ENCODE peak calls at places on chromosomes 16 and 17, in six cellular contexts. One of them, this sample, is unnamed.

GRCh38 chr16:68715471-68715870 is 21.6 kb upstream of the CDH1 start:
- DNase-seq in AG10803: no peak
- DNase-seq in kidney: no peak
- DNase-seq in WERI-Rb-1: no peak
- DNase-seq in fibroblast of pulmonary artery: no peak
- DNase-seq in neuronal stem cell: no peak
- DNase-seq in this sample: no peak

GRCh38 chr17:1576500-1576899 is 13.9 kb upstream of the PITPNA start:
- DNase-seq in AG10803: no peak
- DNase-seq in kidney: no peak
- DNase-seq in WERI-Rb-1: no peak
- DNase-seq in fibroblast of pulmonary artery: no peak
- DNase-seq in neuronal stem cell: no peak
- DNase-seq in this sample: no peak

GRCh38 chr16:22322741-22323140 is 25.5 kb downstream of the POLR3E start:
- DNase-seq in AG10803: no peak
- DNase-seq in kidney: no peak
- DNase-seq in WERI-Rb-1: no peak
- DNase-seq in fibroblast of pulmonary artery: no peak
- DNase-seq in neuronal stem cell: no peak
- DNase-seq in this sample: no peak

GRCh38 chr17:12686486-12686885 is 20.8 kb downstream of the MYOCD start:
- DNase-seq in AG10803: no peak
- DNase-seq in kidney: no peak
- DNase-seq in WERI-Rb-1: no peak
- DNase-seq in fibroblast of pulmonary artery: no peak
- DNase-seq in neuronal stem cell: no peak
- DNase-seq in this sample: no peak

GRCh38 chr16:69823831-69824563 is 61.9 kb downstream of the WWP2 start:
- DNase-seq in AG10803: no peak
- DNase-seq in kidney: no peak
- DNase-seq in WERI-Rb-1: no peak
- DNase-seq in fibroblast of pulmonary artery: peak
- DNase-seq in neuronal stem cell: no peak
- DNase-seq in this sample: no peak

GRCh38 chr16:19842758-19843157 is 41.9 kb downstream of the GPRC5B start:
- DNase-seq in AG10803: no peak
- DNase-seq in kidney: no peak
- DNase-seq in WERI-Rb-1: peak
- DNase-seq in fibroblast of pulmonary artery: no peak
- DNase-seq in neuronal stem cell: no peak
- DNase-seq in this sample: no peak

GRCh38 chr17:75277664-75278071 is 6.6 kb upstream of the MIF4GD start:
- DNase-seq in AG10803: peak
- DNase-seq in kidney: no peak
- DNase-seq in WERI-Rb-1: no peak
- DNase-seq in fibroblast of pulmonary artery: no peak
- DNase-seq in neuronal stem cell: no peak
- DNase-seq in this sample: peak

GRCh38 chr16:85415196-85415988 is 197.7 kb upstream of the GSE1 start:
- DNase-seq in AG10803: no peak
- DNase-seq in kidney: peak
- DNase-seq in WERI-Rb-1: peak
- DNase-seq in fibroblast of pulmonary artery: no peak
- DNase-seq in neuronal stem cell: no peak
- DNase-seq in this sample: no peak

GRCh38 chr16:29802416-29802935 is 3.9 kb upstream of the MAZ start:
- DNase-seq in AG10803: no peak
- DNase-seq in kidney: peak
- DNase-seq in WERI-Rb-1: no peak
- DNase-seq in fibroblast of pulmonary artery: no peak
- DNase-seq in neuronal stem cell: no peak
- DNase-seq in this sample: no peak

GRCh38 chr16:77674888-77675287 is 47.4 kb upstream of the NUDT7 start:
- DNase-seq in AG10803: peak
- DNase-seq in kidney: no peak
- DNase-seq in WERI-Rb-1: no peak
- DNase-seq in fibroblast of pulmonary artery: peak
- DNase-seq in neuronal stem cell: no peak
- DNase-seq in this sample: peak

GRCh38 chr16:54351171-54351570 is 64.6 kb upstream of the IRX3 start:
- DNase-seq in AG10803: no peak
- DNase-seq in kidney: no peak
- DNase-seq in WERI-Rb-1: peak
- DNase-seq in fibroblast of pulmonary artery: no peak
- DNase-seq in neuronal stem cell: peak
- DNase-seq in this sample: peak

GRCh38 chr16:65154321-65154720 is 32.5 kb upstream of the CDH11 start:
- DNase-seq in AG10803: no peak
- DNase-seq in kidney: no peak
- DNase-seq in WERI-Rb-1: peak
- DNase-seq in fibroblast of pulmonary artery: no peak
- DNase-seq in neuronal stem cell: peak
- DNase-seq in this sample: peak

GRCh38 chr17:82356028-82356427 is 3.0 kb upstream of the TEX19 start:
- DNase-seq in AG10803: no peak
- DNase-seq in kidney: peak
- DNase-seq in WERI-Rb-1: no peak
- DNase-seq in fibroblast of pulmonary artery: peak
- DNase-seq in neuronal stem cell: no peak
- DNase-seq in this sample: peak

GRCh38 chr17:82357394-82357793 is 1.7 kb upstream of the TEX19 start:
- DNase-seq in AG10803: no peak
- DNase-seq in kidney: no peak
- DNase-seq in WERI-Rb-1: no peak
- DNase-seq in fibroblast of pulmonary artery: no peak
- DNase-seq in neuronal stem cell: no peak
- DNase-seq in this sample: no peak

GRCh38 chr17:82356845-82357355 is 2.1 kb upstream of the TEX19 start:
- DNase-seq in AG10803: no peak
- DNase-seq in kidney: no peak
- DNase-seq in WERI-Rb-1: peak
- DNase-seq in fibroblast of pulmonary artery: no peak
- DNase-seq in neuronal stem cell: no peak
- DNase-seq in this sample: no peak

GRCh38 chr17:82353484-82353883 is 5.6 kb upstream of the TEX19 start:
- DNase-seq in AG10803: no peak
- DNase-seq in kidney: no peak
- DNase-seq in WERI-Rb-1: no peak
- DNase-seq in fibroblast of pulmonary artery: no peak
- DNase-seq in neuronal stem cell: no peak
- DNase-seq in this sample: no peak

GRCh38 chr17:82354804-82355308 is 4.2 kb upstream of the TEX19 start:
- DNase-seq in AG10803: no peak
- DNase-seq in kidney: no peak
- DNase-seq in WERI-Rb-1: no peak
- DNase-seq in fibroblast of pulmonary artery: no peak
- DNase-seq in neuronal stem cell: no peak
- DNase-seq in this sample: no peak
- H3K4me3 ChIP-seq in AG10803: no peak
- H3K4me3 ChIP-seq in kidney: no peak
- H3K4me3 ChIP-seq in WERI-Rb-1: no peak
- H3K4me3 ChIP-seq in fibroblast of pulmonary artery: no peak
- H3K4me3 ChIP-seq in neuronal stem cell: no peak
- H3K4me3 ChIP-seq in this sample: no peak

GRCh38 chr17:37131670-37132620 is 183.2 kb downstream of the AATF start:
- DNase-seq in AG10803: no peak
- DNase-seq in kidney: no peak
- DNase-seq in WERI-Rb-1: no peak
- DNase-seq in fibroblast of pulmonary artery: no peak
- DNase-seq in neuronal stem cell: no peak
- DNase-seq in this sample: no peak
- H3K4me3 ChIP-seq in AG10803: no peak
- H3K4me3 ChIP-seq in kidney: peak
- H3K4me3 ChIP-seq in WERI-Rb-1: no peak
- H3K4me3 ChIP-seq in fibroblast of pulmonary artery: no peak
- H3K4me3 ChIP-seq in neuronal stem cell: no peak
- H3K4me3 ChIP-seq in this sample: no peak

GRCh38 chr16:53098526-53099317 is 43.9 kb downstream of the CHD9 start:
- DNase-seq in AG10803: peak
- DNase-seq in kidney: peak
- DNase-seq in WERI-Rb-1: peak
- DNase-seq in fibroblast of pulmonary artery: peak
- DNase-seq in neuronal stem cell: peak
- DNase-seq in this sample: peak
- H3K4me3 ChIP-seq in AG10803: peak
- H3K4me3 ChIP-seq in kidney: no peak
- H3K4me3 ChIP-seq in WERI-Rb-1: no peak
- H3K4me3 ChIP-seq in fibroblast of pulmonary artery: peak
- H3K4me3 ChIP-seq in neuronal stem cell: peak
- H3K4me3 ChIP-seq in this sample: peak

DNA sequence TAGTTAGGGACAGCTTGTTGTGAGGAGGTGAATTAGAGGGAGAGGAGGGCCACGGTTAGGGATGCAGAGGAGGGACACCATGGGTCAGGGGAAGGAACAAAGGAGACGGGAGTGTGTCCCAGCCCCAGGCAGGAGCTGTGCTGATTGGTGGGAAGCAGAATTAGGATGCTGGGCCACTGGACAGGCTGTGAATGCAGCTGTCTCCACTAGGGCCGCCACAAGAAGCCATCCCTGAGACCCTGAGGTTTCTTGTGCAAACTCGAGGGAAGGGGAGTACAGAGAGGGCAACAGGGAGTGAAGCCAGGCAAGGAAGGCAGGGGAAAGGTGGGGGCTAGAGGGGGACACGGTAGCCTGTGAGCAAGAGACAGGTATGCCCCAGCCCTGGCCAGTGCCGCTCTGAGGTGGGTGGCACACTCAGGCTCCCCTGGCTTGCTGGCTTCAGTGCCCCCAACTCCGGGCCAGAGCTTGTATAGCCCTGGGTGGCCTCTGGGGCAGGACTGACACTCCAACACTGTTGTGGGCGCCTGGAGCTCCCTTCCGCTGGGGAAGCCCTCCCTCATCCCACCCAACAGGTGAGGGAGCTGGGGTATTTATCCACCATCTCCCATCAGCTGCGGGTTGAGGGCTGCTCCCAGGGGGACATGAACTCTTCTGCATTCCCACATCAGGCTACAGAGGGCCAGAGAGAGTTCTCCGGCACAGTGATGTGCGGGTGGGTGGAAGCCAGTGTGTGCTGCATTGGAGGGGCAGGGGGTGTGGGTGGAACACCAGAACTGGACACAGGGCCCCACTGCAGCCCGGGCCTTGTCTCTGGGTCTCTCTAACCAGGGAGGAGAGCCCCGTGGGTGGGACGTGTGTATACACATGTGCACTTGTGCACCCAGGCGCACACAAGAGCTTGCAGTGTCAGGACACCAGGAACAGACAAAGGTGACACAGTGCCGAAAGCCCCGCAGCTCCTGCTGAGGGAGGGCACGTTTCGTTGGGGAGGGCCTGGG is 8.3 kb upstream of the SPPL2C start:
- DNase-seq in AG10803: no peak
- DNase-seq in kidney: no peak
- DNase-seq in WERI-Rb-1: no peak
- DNase-seq in fibroblast of pulmonary artery: no peak
- DNase-seq in neuronal stem cell: no peak
- DNase-seq in this sample: no peak
- H3K4me3 ChIP-seq in AG10803: no peak
- H3K4me3 ChIP-seq in kidney: no peak
- H3K4me3 ChIP-seq in WERI-Rb-1: no peak
- H3K4me3 ChIP-seq in fibroblast of pulmonary artery: no peak
- H3K4me3 ChIP-seq in neuronal stem cell: no peak
- H3K4me3 ChIP-seq in this sample: no peak

This sample was measured in astrocyte.